ENCODE peak calls at places on chromosomes 4 and X, in seven cellular contexts. Y is globus pallidus; R is psoas muscle; M is uterus; X is fibroblast of lung; D is effector memory CD4-positive, alpha-beta T cell; H is anterior cingulate cortex. O is an unnamed sample.

GRCh38 chr4:87853108-87853507 is 20.3 kb downstream of the MEPE start:
- DNase-seq in Y (peak; percentile 81), R (no peak), M (no peak), X (peak; percentile 75), D (no peak), H (no peak), O (peak; percentile 66)

GRCh38 chr4:1868293-1868692 is 2.9 kb upstream of the NSD2 start:
- DNase-seq in Y (no peak), R (no peak), M (no peak), X (no peak), D (no peak), H (no peak), O (no peak)

GRCh38 chr4:161573836-161574235 is 590.0 kb downstream of the FSTL5 start:
- DNase-seq in Y (no peak), R (no peak), M (no peak), X (no peak), D (no peak), H (no peak), O (peak; percentile 18)

GRCh38 chr4:101597204-101597603 is 193.3 kb upstream of the BANK1 start:
- DNase-seq in Y (no peak), R (no peak), M (no peak), X (no peak), D (peak; percentile 25), H (no peak), O (peak; percentile 40)

GRCh38 chr4:174757736-174758135 is 71.3 kb downstream of the GLRA3 start:
- DNase-seq in Y (no peak), R (no peak), M (no peak), X (no peak), D (no peak), H (no peak), O (no peak)

GRCh38 chrX:126982158-126982557 is 162.6 kb downstream of the PRR32 start:
- DNase-seq in Y (no peak), R (no peak), M (no peak), X (no peak), D (no peak), H (no peak), O (no peak)

GRCh38 chr4:8009710-8010534 is 70.3 kb upstream of the AFAP1 start:
- DNase-seq in Y (no peak), R (no peak), M (no peak), X (no peak), D (no peak), H (no peak), O (no peak)

GRCh38 chr4:187908079-187908501 is 87.5 kb upstream of the ZFP42 start:
- DNase-seq in Y (no peak), R (no peak), M (no peak), X (peak; percentile 90), D (no peak), H (no peak), O (no peak)

GRCh38 chrX:6550999-6551398 is 16.1 kb upstream of the VCX3A start:
- DNase-seq in Y (no peak), R (no peak), M (no peak), X (no peak), D (no peak), H (no peak), O (no peak)

GRCh38 chr4:57628004-57628403 is 517.8 kb upstream of the IGFBP7 start:
- DNase-seq in Y (no peak), R (no peak), M (no peak), X (no peak), D (no peak), H (no peak), O (no peak)

GRCh38 chr4:7559741-7560376 is 125.1 kb upstream of the PSAPL1 start:
- DNase-seq in Y (no peak), R (no peak), M (no peak), X (no peak), D (no peak), H (no peak), O (no peak)

GRCh38 chr4:114613579-114613978 is 15.0 kb downstream of the UGT8 start:
- DNase-seq in Y (no peak), R (no peak), M (no peak), X (no peak), D (no peak), H (no peak), O (no peak)

GRCh38 chrX:72498782-72499181 is 73.9 kb downstream of the HDAC8 start:
- DNase-seq in Y (no peak), R (no peak), M (no peak), X (peak; percentile 4), D (no peak), H (no peak), O (no peak)

GRCh38 chr4:156242390-156242789 is 288.7 kb upstream of the CTSO start:
- DNase-seq in Y (no peak), R (no peak), M (no peak), X (no peak), D (no peak), H (no peak), O (no peak)

GRCh38 chr4:85496933-85497332 is 22.0 kb downstream of the ARHGAP24 start:
- DNase-seq in Y (no peak), R (no peak), M (no peak), X (peak; percentile 83), D (no peak), H (no peak), O (peak; percentile 38)

GRCh38 chr4:31995943-31996901 is 1276.1 kb downstream of the PCDH7 start:
- DNase-seq in Y (no peak), R (no peak), M (no peak), X (no peak), D (no peak), H (no peak), O (no peak)

GRCh38 chrX:58025979-58026378 is 115.7 kb upstream of the ZXDA start:
- DNase-seq in Y (peak; percentile 18), R (no peak), M (no peak), X (peak; percentile 1), D (peak; percentile 4), H (no peak), O (peak; percentile 66)